ENCODE peak calls at places on chromosome 16, in nine cellular contexts. One of them, this sample, is unnamed.

GRCh38 chr16:64481497-64481896 is 640.4 kb downstream of the CDH11 start:
- DNase-seq in heart left ventricle: no peak
- DNase-seq in fibroblast of lung: no peak
- DNase-seq in esophagus squamous epithelium: no peak
- DNase-seq in ascending aorta: no peak
- DNase-seq in right atrium auricular region: no peak
- DNase-seq in uterus: no peak
- DNase-seq in cardiac muscle cell: no peak
- DNase-seq in tibial artery: no peak
- DNase-seq in this sample: no peak

GRCh38 chr16:81546781-81547180 is 102.2 kb downstream of the CMIP start:
- DNase-seq in cardiac muscle cell: no peak
- DNase-seq in ascending aorta: no peak
- DNase-seq in uterus: no peak
- DNase-seq in fibroblast of lung: no peak
- DNase-seq in heart left ventricle: no peak
- DNase-seq in esophagus squamous epithelium: no peak
- DNase-seq in right atrium auricular region: no peak
- DNase-seq in tibial artery: no peak
- DNase-seq in this sample: no peak

GRCh38 chr16:4051591-4051990 is 64.7 kb downstream of the ADCY9 start:
- DNase-seq in fibroblast of lung: no peak
- DNase-seq in esophagus squamous epithelium: no peak
- DNase-seq in cardiac muscle cell: no peak
- DNase-seq in tibial artery: no peak
- DNase-seq in ascending aorta: no peak
- DNase-seq in uterus: no peak
- DNase-seq in right atrium auricular region: no peak
- DNase-seq in heart left ventricle: no peak
- DNase-seq in this sample: no peak

GRCh38 chr16:84700518-84701277 is 898 bp downstream of the USP10 start:
- DNase-seq in uterus: no peak
- DNase-seq in tibial artery: no peak
- DNase-seq in right atrium auricular region: no peak
- DNase-seq in cardiac muscle cell: peak; percentile 35
- DNase-seq in esophagus squamous epithelium: no peak
- DNase-seq in fibroblast of lung: peak; percentile 24
- DNase-seq in heart left ventricle: no peak
- DNase-seq in ascending aorta: no peak
- DNase-seq in this sample: peak; percentile 29

GRCh38 chr16:48378836-48379235 is 6.4 kb downstream of the SIAH1 start:
- DNase-seq in ascending aorta: no peak
- DNase-seq in heart left ventricle: no peak
- DNase-seq in right atrium auricular region: no peak
- DNase-seq in cardiac muscle cell: no peak
- DNase-seq in tibial artery: no peak
- DNase-seq in fibroblast of lung: no peak
- DNase-seq in uterus: no peak
- DNase-seq in esophagus squamous epithelium: no peak
- DNase-seq in this sample: no peak

GRCh38 chr16:81384006-81384405 is 60.6 kb upstream of the CMIP start:
- DNase-seq in heart left ventricle: no peak
- DNase-seq in ascending aorta: no peak
- DNase-seq in cardiac muscle cell: no peak
- DNase-seq in right atrium auricular region: no peak
- DNase-seq in fibroblast of lung: peak; percentile 53
- DNase-seq in esophagus squamous epithelium: no peak
- DNase-seq in uterus: no peak
- DNase-seq in tibial artery: no peak
- DNase-seq in this sample: no peak

GRCh38 chr16:30009085-30009862 is 1.6 kb downstream of the DOC2A start:
- DNase-seq in uterus: no peak
- DNase-seq in cardiac muscle cell: no peak
- DNase-seq in ascending aorta: no peak
- DNase-seq in esophagus squamous epithelium: no peak
- DNase-seq in tibial artery: no peak
- DNase-seq in heart left ventricle: no peak
- DNase-seq in fibroblast of lung: no peak
- DNase-seq in right atrium auricular region: no peak
- DNase-seq in this sample: no peak

GRCh38 chr16:16052916-16053315 is 103.5 kb downstream of the ABCC1 start:
- DNase-seq in esophagus squamous epithelium: no peak
- DNase-seq in cardiac muscle cell: no peak
- DNase-seq in right atrium auricular region: no peak
- DNase-seq in uterus: no peak
- DNase-seq in tibial artery: no peak
- DNase-seq in fibroblast of lung: peak; percentile 35
- DNase-seq in heart left ventricle: no peak
- DNase-seq in ascending aorta: no peak
- DNase-seq in this sample: peak; percentile 52

GRCh38 chr16:79298476-79299153 is 301.9 kb downstream of the MAF start:
- DNase-seq in esophagus squamous epithelium: no peak
- DNase-seq in heart left ventricle: no peak
- DNase-seq in fibroblast of lung: no peak
- DNase-seq in ascending aorta: no peak
- DNase-seq in right atrium auricular region: no peak
- DNase-seq in uterus: no peak
- DNase-seq in cardiac muscle cell: no peak
- DNase-seq in tibial artery: no peak
- DNase-seq in this sample: no peak

GRCh38 chr16:88499836-88500251 is 46.8 kb downstream of the ZFPM1 start:
- DNase-seq in right atrium auricular region: no peak
- DNase-seq in tibial artery: no peak
- DNase-seq in ascending aorta: no peak
- DNase-seq in cardiac muscle cell: no peak
- DNase-seq in esophagus squamous epithelium: no peak
- DNase-seq in heart left ventricle: no peak
- DNase-seq in uterus: no peak
- DNase-seq in fibroblast of lung: no peak
- DNase-seq in this sample: no peak

GRCh38 chr16:9996191-9996590 is 186.0 kb downstream of the GRIN2A start:
- DNase-seq in uterus: no peak
- DNase-seq in cardiac muscle cell: no peak
- DNase-seq in right atrium auricular region: no peak
- DNase-seq in ascending aorta: no peak
- DNase-seq in heart left ventricle: no peak
- DNase-seq in esophagus squamous epithelium: no peak
- DNase-seq in tibial artery: no peak
- DNase-seq in fibroblast of lung: peak; percentile 56
- DNase-seq in this sample: no peak

GRCh38 chr16:27824786-27825185 is 238.7 kb downstream of the GSG1L start:
- DNase-seq in ascending aorta: no peak
- DNase-seq in esophagus squamous epithelium: no peak
- DNase-seq in uterus: no peak
- DNase-seq in fibroblast of lung: no peak
- DNase-seq in tibial artery: no peak
- DNase-seq in right atrium auricular region: no peak
- DNase-seq in heart left ventricle: no peak
- DNase-seq in cardiac muscle cell: no peak
- DNase-seq in this sample: no peak

GRCh38 chr16:82972520-82972919 is 345.8 kb downstream of the CDH13 start:
- DNase-seq in uterus: no peak
- DNase-seq in right atrium auricular region: no peak
- DNase-seq in ascending aorta: no peak
- DNase-seq in fibroblast of lung: no peak
- DNase-seq in heart left ventricle: no peak
- DNase-seq in esophagus squamous epithelium: no peak
- DNase-seq in cardiac muscle cell: no peak
- DNase-seq in tibial artery: no peak
- DNase-seq in this sample: no peak

GRCh38 chr16:8678068-8678927 is 3.9 kb downstream of the ABAT start:
- DNase-seq in esophagus squamous epithelium: no peak
- DNase-seq in fibroblast of lung: peak; percentile 82
- DNase-seq in heart left ventricle: no peak
- DNase-seq in ascending aorta: no peak
- DNase-seq in tibial artery: no peak
- DNase-seq in cardiac muscle cell: no peak
- DNase-seq in right atrium auricular region: no peak
- DNase-seq in uterus: no peak
- DNase-seq in this sample: peak; percentile 27

GRCh38 chr16:17134586-17134985 is 336.2 kb downstream of the XYLT1 start:
- DNase-seq in uterus: no peak
- DNase-seq in fibroblast of lung: no peak
- DNase-seq in heart left ventricle: no peak
- DNase-seq in right atrium auricular region: no peak
- DNase-seq in ascending aorta: no peak
- DNase-seq in cardiac muscle cell: no peak
- DNase-seq in tibial artery: no peak
- DNase-seq in esophagus squamous epithelium: no peak
- DNase-seq in this sample: no peak

GRCh38 chr16:68070811-68071546 is 14.2 kb upstream of the NFATC3 start:
- DNase-seq in heart left ventricle: no peak
- DNase-seq in cardiac muscle cell: no peak
- DNase-seq in fibroblast of lung: no peak
- DNase-seq in ascending aorta: no peak
- DNase-seq in tibial artery: no peak
- DNase-seq in right atrium auricular region: no peak
- DNase-seq in uterus: no peak
- DNase-seq in esophagus squamous epithelium: no peak
- DNase-seq in this sample: no peak

GRCh38 chr16:68072038-68072695 is 13.0 kb upstream of the NFATC3 start:
- DNase-seq in fibroblast of lung: no peak
- DNase-seq in ascending aorta: no peak
- DNase-seq in uterus: peak; percentile 68
- DNase-seq in cardiac muscle cell: no peak
- DNase-seq in tibial artery: no peak
- DNase-seq in esophagus squamous epithelium: no peak
- DNase-seq in heart left ventricle: peak; percentile 53
- DNase-seq in right atrium auricular region: no peak
- DNase-seq in this sample: peak; percentile 55

GRCh38 chr16:68069511-68070248 is 15.5 kb upstream of the NFATC3 start:
- DNase-seq in right atrium auricular region: no peak
- DNase-seq in fibroblast of lung: no peak
- DNase-seq in tibial artery: no peak
- DNase-seq in ascending aorta: no peak
- DNase-seq in heart left ventricle: no peak
- DNase-seq in uterus: no peak
- DNase-seq in esophagus squamous epithelium: no peak
- DNase-seq in cardiac muscle cell: no peak
- DNase-seq in this sample: no peak

GRCh38 chr16:68070249-68070725 is 14.9 kb upstream of the NFATC3 start:
- DNase-seq in heart left ventricle: no peak
- DNase-seq in ascending aorta: no peak
- DNase-seq in right atrium auricular region: no peak
- DNase-seq in cardiac muscle cell: no peak
- DNase-seq in uterus: no peak
- DNase-seq in tibial artery: no peak
- DNase-seq in fibroblast of lung: no peak
- DNase-seq in esophagus squamous epithelium: no peak
- DNase-seq in this sample: no peak

GRCh38 chr16:68071547-68071901 is 13.6 kb upstream of the NFATC3 start:
- DNase-seq in uterus: no peak
- DNase-seq in esophagus squamous epithelium: no peak
- DNase-seq in right atrium auricular region: no peak
- DNase-seq in cardiac muscle cell: no peak
- DNase-seq in fibroblast of lung: no peak
- DNase-seq in heart left ventricle: no peak
- DNase-seq in tibial artery: no peak
- DNase-seq in ascending aorta: no peak
- DNase-seq in this sample: no peak
- H3K36me3 ChIP-seq in uterus: no peaks in the 10 kb centered on the region
- H3K36me3 ChIP-seq in esophagus squamous epithelium: no peaks in the 10 kb centered on the region
- H3K36me3 ChIP-seq in right atrium auricular region: no peaks in the 10 kb centered on the region
- H3K36me3 ChIP-seq in cardiac muscle cell: peaks cover 13% of the 10 kb centered on the region
- H3K36me3 ChIP-seq in fibroblast of lung: peaks cover 20% of the 10 kb centered on the region
- H3K36me3 ChIP-seq in heart left ventricle: peaks cover 65% of the 10 kb centered on the region
- H3K36me3 ChIP-seq in tibial artery: peaks cover 66% of the 10 kb centered on the region
- H3K36me3 ChIP-seq in ascending aorta: peaks cover 14% of the 10 kb centered on the region
- H3K36me3 ChIP-seq in this sample: peaks cover 29% of the 10 kb centered on the region

GRCh38 chr16:62899737-62900136 is 863.5 kb upstream of the CDH8 start:
- DNase-seq in esophagus squamous epithelium: no peak
- DNase-seq in right atrium auricular region: no peak
- DNase-seq in fibroblast of lung: no peak
- DNase-seq in tibial artery: no peak
- DNase-seq in ascending aorta: no peak
- DNase-seq in cardiac muscle cell: no peak
- DNase-seq in uterus: no peak
- DNase-seq in heart left ventricle: no peak
- DNase-seq in this sample: no peak
- TF ChIP-seq CTCF in esophagus squamous epithelium: no peak
- TF ChIP-seq CTCF in right atrium auricular region: no peak
- TF ChIP-seq CTCF in fibroblast of lung: no peak
- TF ChIP-seq CTCF in tibial artery: no peak
- TF ChIP-seq CTCF in ascending aorta: no peak
- TF ChIP-seq CTCF in cardiac muscle cell: no peak
- TF ChIP-seq CTCF in uterus: no peak
- TF ChIP-seq CTCF in heart left ventricle: no peak
- TF ChIP-seq CTCF in this sample: no peak

GRCh38 chr16:72989203-72989991 is 58.5 kb downstream of the ZFHX3 start:
- DNase-seq in fibroblast of lung: peak; percentile 96
- DNase-seq in ascending aorta: no peak
- DNase-seq in esophagus squamous epithelium: no peak
- DNase-seq in heart left ventricle: no peak
- DNase-seq in uterus: peak; percentile 36
- DNase-seq in tibial artery: no peak
- DNase-seq in cardiac muscle cell: no peak
- DNase-seq in right atrium auricular region: no peak
- DNase-seq in this sample: peak; percentile 87

GRCh38 chr16:72990003-72990521 is 57.9 kb downstream of the ZFHX3 start:
- DNase-seq in uterus: peak; percentile 73
- DNase-seq in heart left ventricle: no peak
- DNase-seq in right atrium auricular region: peak; percentile 93
- DNase-seq in esophagus squamous epithelium: no peak
- DNase-seq in cardiac muscle cell: no peak
- DNase-seq in tibial artery: peak; percentile 96
- DNase-seq in ascending aorta: peak; percentile 74
- DNase-seq in fibroblast of lung: peak; percentile 80
- DNase-seq in this sample: peak; percentile 59

GRCh38 chr16:72987480-72987901 is 60.4 kb downstream of the ZFHX3 start:
- DNase-seq in uterus: no peak
- DNase-seq in cardiac muscle cell: no peak
- DNase-seq in fibroblast of lung: no peak
- DNase-seq in right atrium auricular region: no peak
- DNase-seq in tibial artery: peak; percentile 37
- DNase-seq in esophagus squamous epithelium: no peak
- DNase-seq in heart left ventricle: no peak
- DNase-seq in ascending aorta: no peak
- DNase-seq in this sample: no peak

GRCh38 chr16:72990571-72990970 is 57.4 kb downstream of the ZFHX3 start:
- DNase-seq in esophagus squamous epithelium: no peak
- DNase-seq in uterus: no peak
- DNase-seq in cardiac muscle cell: no peak
- DNase-seq in heart left ventricle: no peak
- DNase-seq in fibroblast of lung: no peak
- DNase-seq in tibial artery: peak; percentile 65
- DNase-seq in ascending aorta: no peak
- DNase-seq in right atrium auricular region: no peak
- DNase-seq in this sample: no peak

GRCh38 chr16:72988568-72988967 is 59.4 kb downstream of the ZFHX3 start:
- DNase-seq in uterus: no peak
- DNase-seq in heart left ventricle: no peak
- DNase-seq in right atrium auricular region: no peak
- DNase-seq in fibroblast of lung: no peak
- DNase-seq in tibial artery: no peak
- DNase-seq in esophagus squamous epithelium: no peak
- DNase-seq in ascending aorta: no peak
- DNase-seq in cardiac muscle cell: no peak
- DNase-seq in this sample: no peak
- H3K27ac ChIP-seq in uterus: peak overlapping the region; percentile 80
- H3K27ac ChIP-seq in heart left ventricle: peak overlapping the region; percentile 64
- H3K27ac ChIP-seq in right atrium auricular region: peak overlapping the region; percentile 71
- H3K27ac ChIP-seq in fibroblast of lung: no peak overlapping the region
- H3K27ac ChIP-seq in tibial artery: peak overlapping the region; percentile 82
- H3K27ac ChIP-seq in esophagus squamous epithelium: peak overlapping the region; percentile 95
- H3K27ac ChIP-seq in ascending aorta: peak overlapping the region; percentile 92
- H3K27ac ChIP-seq in cardiac muscle cell: no peak overlapping the region
- H3K27ac ChIP-seq in this sample: no peak overlapping the region

GRCh38 chr16:22317001-22317530 is 19.9 kb downstream of the POLR3E start:
- DNase-seq in fibroblast of lung: no peak
- DNase-seq in heart left ventricle: no peak
- DNase-seq in uterus: no peak
- DNase-seq in ascending aorta: no peak
- DNase-seq in right atrium auricular region: no peak
- DNase-seq in cardiac muscle cell: no peak
- DNase-seq in esophagus squamous epithelium: no peak
- DNase-seq in tibial artery: no peak
- DNase-seq in this sample: no peak
- H3K36me3 ChIP-seq in fibroblast of lung: peaks cover 15% of the 10 kb centered on the region
- H3K36me3 ChIP-seq in heart left ventricle: peaks cover 95% of the 10 kb centered on the region
- H3K36me3 ChIP-seq in uterus: no peaks in the 10 kb centered on the region
- H3K36me3 ChIP-seq in ascending aorta: peaks cover 69% of the 10 kb centered on the region
- H3K36me3 ChIP-seq in right atrium auricular region: peaks cover 91% of the 10 kb centered on the region
- H3K36me3 ChIP-seq in cardiac muscle cell: peaks cover 13% of the 10 kb centered on the region
- H3K36me3 ChIP-seq in esophagus squamous epithelium: peaks cover 28% of the 10 kb centered on the region
- H3K36me3 ChIP-seq in tibial artery: peaks cover 83% of the 10 kb centered on the region
- H3K36me3 ChIP-seq in this sample: peaks cover 51% of the 10 kb centered on the region